ENCODE peak calls at places on chromosomes 12 and 14, in ten cellular contexts. K is Panc1, C is mammary epithelial cell, V is lower lobe of right lung, S is OCI-LY7, F is tibial artery, T is spleen, X is adrenal gland, N is hepatocyte, D is gastrocnemius medialis. Y is an unnamed sample.

GRCh38 chr12:28925726-28926376 is 223.2 kb upstream of the FAR2 start:
- DNase-seq in N (no peak), S (no peak), D (no peak), K (no peak), C (no peak), V (no peak), T (no peak), F (no peak), X (no peak), Y (no peak)

GRCh38 chr12:54932038-54932437 is 52.5 kb downstream of the TESPA1 start:
- DNase-seq in D (no peak), N (no peak), X (no peak), S (no peak), C (no peak), T (no peak), F (no peak), V (no peak), K (no peak), Y (no peak)

GRCh38 chr12:81863406-81863805 is 104.3 kb upstream of the PPFIA2 start:
- DNase-seq in F (no peak), V (no peak), C (no peak), X (no peak), S (no peak), N (no peak), K (no peak), D (no peak), T (no peak), Y (no peak)

GRCh38 chr12:24944598-24944975 is 4.3 kb downstream of the BCAT1 start:
- DNase-seq in T (no peak), S (no peak), K (no peak), X (no peak), V (no peak), C (no peak), D (no peak), N (no peak), F (no peak), Y (no peak)

GRCh38 chr12:13562915-13563742 is 366.6 kb downstream of the EMP1 start:
- DNase-seq in X (no peak), S (no peak), D (no peak), K (no peak), T (no peak), N (no peak), V (peak; percentile 43), C (no peak), F (no peak), Y (peak; percentile 5)

GRCh38 chr14:52906141-52906601 is 44.7 kb downstream of the FERMT2 start:
- DNase-seq in D (no peak), C (peak; percentile 83), N (no peak), V (no peak), X (no peak), S (no peak), F (no peak), T (no peak), K (peak; percentile 84), Y (no peak)

GRCh38 chr12:3041558-3042164 is 35.5 kb upstream of the TSPAN9 start:
- DNase-seq in V (no peak), X (peak; percentile 67), F (peak; percentile 80), N (peak; percentile 89), T (peak; percentile 74), C (peak; percentile 69), K (peak; percentile 32), S (peak; percentile 86), D (peak; percentile 69), Y (peak; percentile 30)

GRCh38 chr14:105448706-105449111 is 25.9 kb upstream of the CRIP2 start:
- DNase-seq in C (peak; percentile 14), S (peak; percentile 62), X (peak; percentile 78), T (peak; percentile 90), K (peak; percentile 7), D (peak; percentile 58), V (peak; percentile 79), N (peak; percentile 63), F (peak; percentile 88), Y (peak; percentile 51)

GRCh38 chr14:24634158-24634557 is at the start of gene GZMB:
- DNase-seq in N (no peak), V (no peak), K (no peak), D (no peak), T (no peak), X (peak; percentile 9), C (peak; percentile 54), F (no peak), S (no peak), Y (no peak)

GRCh38 chr12:65879878-65880277 is 55.6 kb downstream of the HMGA2 start:
- DNase-seq in V (no peak), T (no peak), F (no peak), D (no peak), K (no peak), N (no peak), C (peak; percentile 66), S (no peak), X (no peak), Y (no peak)

GRCh38 chr12:87801860-87802720 is 227.1 kb downstream of the C12orf50 start:
- DNase-seq in V (no peak), D (no peak), T (no peak), C (no peak), X (no peak), K (no peak), F (no peak), S (no peak), N (no peak), Y (no peak)

GRCh38 chr12:122944588-122944987 is 21.7 kb downstream of the ABCB9 start:
- DNase-seq in C (peak; percentile 97), N (no peak), X (peak; percentile 35), V (no peak), S (no peak), D (no peak), F (no peak), K (no peak), T (no peak), Y (no peak)

GRCh38 chr12:16103851-16104250 is 173.6 kb downstream of the SLC15A5 start:
- DNase-seq in N (no peak), C (no peak), K (no peak), D (no peak), V (no peak), X (no peak), F (no peak), S (no peak), T (no peak), Y (no peak)

DNA sequence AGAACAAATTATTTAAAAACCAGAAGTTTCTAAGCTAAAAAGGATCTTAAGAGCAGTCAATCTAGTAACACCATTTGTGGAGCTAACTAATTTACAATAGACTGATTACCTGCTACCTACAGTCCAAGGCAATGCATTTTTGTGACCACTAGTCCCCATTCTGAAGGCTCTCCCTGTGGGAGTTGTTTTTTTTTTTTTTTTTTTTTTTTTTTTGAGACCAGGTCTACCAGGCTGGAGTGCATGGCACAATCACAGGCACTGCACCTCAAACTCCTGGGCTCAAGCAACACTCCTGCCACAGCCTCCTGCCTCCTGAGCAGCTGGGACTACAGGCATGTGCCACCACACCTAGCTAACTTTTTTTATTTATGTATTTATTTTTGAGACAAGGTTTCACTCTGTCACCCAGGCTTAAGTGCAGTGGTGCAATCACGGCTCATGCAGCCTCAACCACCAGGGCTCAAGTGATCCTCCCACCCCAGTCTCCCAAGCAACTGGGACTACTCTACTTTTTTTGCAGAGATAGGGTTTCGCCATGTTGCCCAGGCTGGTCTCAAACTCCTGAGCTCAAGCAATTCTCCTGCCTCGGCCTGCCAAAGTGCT is 3.9 kb downstream of the GNPTAB start:
- DNase-seq in N (no peak), S (peak; percentile 42), K (no peak), C (no peak), T (no peak), X (no peak), D (no peak), F (no peak), V (peak; percentile 53), Y (no peak)
- TF ChIP-seq CTCF in N (no peak), S (no peak), K (no peak), C (no peak), T (no peak), X (no peak), D (no peak), F (no peak), V (no peak), Y (no peak)

GRCh38 chr14:74126315-74126714 is 41.6 kb downstream of the LIN52 start:
- DNase-seq in N (no peak), X (no peak), D (no peak), C (no peak), S (no peak), K (no peak), V (no peak), T (no peak), F (no peak), Y (no peak)
- H3K36me3 ChIP-seq in N (no peaks in the 10 kb centered on the region), X (no peaks in the 10 kb centered on the region), D (no peaks in the 10 kb centered on the region), C (no peaks in the 10 kb centered on the region), S (no peaks in the 10 kb centered on the region), K (no peaks in the 10 kb centered on the region), V (peaks cover 1% of the 10 kb centered on the region), T (no peaks in the 10 kb centered on the region), F (peaks cover 5% of the 10 kb centered on the region), Y (no peaks in the 10 kb centered on the region)

GRCh38 chr12:119594399-119594730 is 791 bp downstream of the TMEM233 start:
- DNase-seq in V (no peak), K (no peak), X (no peak), N (no peak), D (no peak), F (no peak), S (no peak), T (no peak), C (no peak), Y (no peak)
- H3K4me3 ChIP-seq in V (peak overlapping the region; percentile 56), K (peak overlapping the region; percentile 59), X (no peak overlapping the region), N (no peak overlapping the region), D (peak overlapping the region; percentile 74), F (peak overlapping the region; percentile 21), S (no peak overlapping the region), T (peak overlapping the region; percentile 17), C (no peak overlapping the region), Y (no peak overlapping the region)

GRCh38 chr12:123971449-123971769 is 1.2 kb downstream of the CCDC92 start:
- DNase-seq in K (no peak), V (no peak), X (no peak), D (no peak), N (no peak), S (no peak), F (no peak), C (no peak), T (no peak), Y (no peak)

GRCh38 chr12:123971770-123972447 is 722 bp downstream of the CCDC92 start:
- DNase-seq in K (no peak), F (peak; percentile 70), N (peak; percentile 64), X (peak; percentile 56), C (peak; percentile 61), T (no peak), V (peak; percentile 69), D (peak; percentile 14), S (peak; percentile 37), Y (peak; percentile 45)

GRCh38 chr12:123973552-123974341 is 732 bp downstream of the ZNF664 start:
- DNase-seq in T (peak; percentile 88), N (peak; percentile 67), D (peak; percentile 18), X (peak; percentile 56), K (no peak), V (peak; percentile 68), F (peak; percentile 72), C (peak; percentile 49), S (peak; percentile 32), Y (peak; percentile 56)

GRCh38 chr12:123976227-123976826 is 3.3 kb downstream of the ZNF664 start:
- DNase-seq in S (no peak), F (no peak), C (no peak), X (no peak), T (no peak), K (no peak), V (no peak), N (no peak), D (no peak), Y (no peak)

GRCh38 chr12:123972448-123973401 is at the start of the genes CCDC92 and ZNF664:
- DNase-seq in T (peak; percentile 99), X (peak; percentile 91), C (peak; percentile 89), K (no peak), S (peak; percentile 94), N (peak; percentile 98), V (peak; percentile 94), F (peak; percentile 92), D (peak; percentile 89), Y (peak; percentile 95)
- TF ChIP-seq CTCF in T (peak; percentile 29), X (no peak), C (peak; percentile 31), K (peak; percentile 34), S (no peak), N (peak; percentile 33), V (no peak), F (no peak), D (no peak), Y (no peak)

GRCh38 chr12:107322063-107322462 is 228.7 kb upstream of the CRY1 start:
- DNase-seq in S (no peak), D (no peak), X (no peak), F (no peak), N (no peak), C (no peak), T (no peak), K (no peak), V (no peak), Y (no peak)
- H3K36me3 ChIP-seq in S (no peaks in the 10 kb centered on the region), D (no peaks in the 10 kb centered on the region), X (no peaks in the 10 kb centered on the region), F (no peaks in the 10 kb centered on the region), N (no peaks in the 10 kb centered on the region), C (no peaks in the 10 kb centered on the region), T (no peaks in the 10 kb centered on the region), K (no peaks in the 10 kb centered on the region), V (no peaks in the 10 kb centered on the region), Y (no peaks in the 10 kb centered on the region)